ENCODE peak calls at places on chromosome 17, in seven cellular contexts. One of them, this sample, is unnamed.
A peak's percentile ranks its signal among the peaks of the same experiment; 100 is the strongest.

GRCh38 chr17:34675605-34676004 is 96.2 kb downstream of the TMEM132E start:
- DNase-seq in body of pancreas: no peak
- DNase-seq in IMR-90: no peak
- DNase-seq in sigmoid colon: no peak
- DNase-seq in adrenal gland: no peak
- DNase-seq in BJ: no peak
- DNase-seq in thoracic aorta: no peak
- DNase-seq in this sample: no peak

GRCh38 chr17:57337390-57337789 is 81.1 kb downstream of the MSI2 start:
- DNase-seq in body of pancreas: no peak
- DNase-seq in IMR-90: no peak
- DNase-seq in sigmoid colon: no peak
- DNase-seq in adrenal gland: peak; percentile 37
- DNase-seq in BJ: no peak
- DNase-seq in thoracic aorta: no peak
- DNase-seq in this sample: no peak

GRCh38 chr17:34090593-34090992 is 164.5 kb upstream of the CCL2 start:
- DNase-seq in body of pancreas: no peak
- DNase-seq in IMR-90: no peak
- DNase-seq in sigmoid colon: no peak
- DNase-seq in adrenal gland: no peak
- DNase-seq in BJ: no peak
- DNase-seq in thoracic aorta: no peak
- DNase-seq in this sample: no peak

GRCh38 chr17:47698749-47699535 is 5.0 kb downstream of the TBKBP1 start:
- DNase-seq in body of pancreas: peak; percentile 50
- DNase-seq in IMR-90: peak; percentile 29
- DNase-seq in sigmoid colon: peak; percentile 74
- DNase-seq in adrenal gland: no peak
- DNase-seq in BJ: no peak
- DNase-seq in thoracic aorta: no peak
- DNase-seq in this sample: peak; percentile 98

GRCh38 chr17:35345926-35346771 is 27.3 kb downstream of the SLFN11 start:
- DNase-seq in body of pancreas: peak; percentile 30
- DNase-seq in IMR-90: peak; percentile 53
- DNase-seq in sigmoid colon: peak; percentile 83
- DNase-seq in adrenal gland: peak; percentile 80
- DNase-seq in BJ: peak; percentile 24
- DNase-seq in thoracic aorta: peak; percentile 12
- DNase-seq in this sample: peak; percentile 69

GRCh38 chr17:13776027-13776551 is 174.4 kb upstream of the HS3ST3A1 start:
- DNase-seq in body of pancreas: no peak
- DNase-seq in IMR-90: no peak
- DNase-seq in sigmoid colon: no peak
- DNase-seq in adrenal gland: no peak
- DNase-seq in BJ: no peak
- DNase-seq in thoracic aorta: no peak
- DNase-seq in this sample: no peak

GRCh38 chr17:29959658-29960337 is 18.4 kb downstream of the EFCAB5 start:
- DNase-seq in body of pancreas: no peak
- DNase-seq in IMR-90: peak; percentile 1
- DNase-seq in sigmoid colon: no peak
- DNase-seq in adrenal gland: no peak
- DNase-seq in BJ: no peak
- DNase-seq in thoracic aorta: no peak
- DNase-seq in this sample: no peak

GRCh38 chr17:2259769-2260536 is 43.6 kb downstream of the SMG6 start:
- DNase-seq in body of pancreas: no peak
- DNase-seq in IMR-90: peak; percentile 81
- DNase-seq in sigmoid colon: peak; percentile 74
- DNase-seq in adrenal gland: no peak
- DNase-seq in BJ: no peak
- DNase-seq in thoracic aorta: no peak
- DNase-seq in this sample: no peak

GRCh38 chr17:29019475-29020181 is 13.8 kb upstream of the SEZ6 start:
- DNase-seq in body of pancreas: peak; percentile 25
- DNase-seq in IMR-90: no peak
- DNase-seq in sigmoid colon: no peak
- DNase-seq in adrenal gland: no peak
- DNase-seq in BJ: no peak
- DNase-seq in thoracic aorta: no peak
- DNase-seq in this sample: peak; percentile 88

GRCh38 chr17:28763804-28764266 is 20.0 kb downstream of the TRAF4 start:
- DNase-seq in body of pancreas: peak; percentile 84
- DNase-seq in IMR-90: peak; percentile 74
- DNase-seq in sigmoid colon: peak; percentile 88
- DNase-seq in adrenal gland: peak; percentile 83
- DNase-seq in BJ: no peak
- DNase-seq in thoracic aorta: peak; percentile 78
- DNase-seq in this sample: peak; percentile 71

GRCh38 chr17:81323083-81323369 is 27.9 kb upstream of the SLC38A10 start:
- DNase-seq in body of pancreas: no peak
- DNase-seq in IMR-90: no peak
- DNase-seq in sigmoid colon: no peak
- DNase-seq in adrenal gland: no peak
- DNase-seq in BJ: no peak
- DNase-seq in thoracic aorta: no peak
- DNase-seq in this sample: no peak
- H3K4me3 ChIP-seq in body of pancreas: no peak overlapping the region
- H3K4me3 ChIP-seq in IMR-90: no peak overlapping the region
- H3K4me3 ChIP-seq in sigmoid colon: no peak overlapping the region
- H3K4me3 ChIP-seq in adrenal gland: no peak overlapping the region
- H3K4me3 ChIP-seq in BJ: no peak overlapping the region
- H3K4me3 ChIP-seq in thoracic aorta: no peak overlapping the region
- H3K4me3 ChIP-seq in this sample: no peak overlapping the region

GRCh38 chr17:81807210-81807719 is 3.3 kb downstream of the GCGR start:
- DNase-seq in body of pancreas: no peak
- DNase-seq in IMR-90: no peak
- DNase-seq in sigmoid colon: no peak
- DNase-seq in adrenal gland: no peak
- DNase-seq in BJ: no peak
- DNase-seq in thoracic aorta: no peak
- DNase-seq in this sample: no peak

GRCh38 chr17:81809556-81809998 is 5.6 kb downstream of the GCGR start:
- DNase-seq in body of pancreas: no peak
- DNase-seq in IMR-90: no peak
- DNase-seq in sigmoid colon: no peak
- DNase-seq in adrenal gland: no peak
- DNase-seq in BJ: no peak
- DNase-seq in thoracic aorta: no peak
- DNase-seq in this sample: peak; percentile 48

GRCh38 chr17:81806461-81807209 is 2.7 kb downstream of the GCGR start:
- DNase-seq in body of pancreas: no peak
- DNase-seq in IMR-90: no peak
- DNase-seq in sigmoid colon: no peak
- DNase-seq in adrenal gland: no peak
- DNase-seq in BJ: no peak
- DNase-seq in thoracic aorta: no peak
- DNase-seq in this sample: peak; percentile 83

GRCh38 chr17:81808778-81809555 is 5.0 kb downstream of the GCGR start:
- DNase-seq in body of pancreas: no peak
- DNase-seq in IMR-90: no peak
- DNase-seq in sigmoid colon: no peak
- DNase-seq in adrenal gland: no peak
- DNase-seq in BJ: no peak
- DNase-seq in thoracic aorta: no peak
- DNase-seq in this sample: peak; percentile 72

DNA sequence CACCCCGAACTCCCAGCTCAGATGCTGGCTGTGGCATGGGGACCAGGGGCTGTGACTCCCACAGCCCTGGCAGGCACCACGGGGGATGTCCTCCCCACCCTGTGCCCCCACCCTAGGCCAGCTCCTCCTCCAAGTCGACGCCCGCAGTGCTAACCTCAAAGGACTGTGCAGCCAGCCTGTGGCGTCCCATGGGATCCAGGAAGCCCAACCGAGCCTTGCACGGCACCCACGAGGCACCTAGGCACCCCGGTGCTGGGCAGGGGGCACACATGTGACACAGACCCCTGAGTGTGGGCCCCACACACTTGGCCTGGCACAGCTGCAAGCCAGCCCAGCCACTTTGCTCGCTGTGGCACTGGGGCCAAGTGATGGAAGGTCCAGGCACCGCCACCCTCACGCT is 3.9 kb downstream of the GCGR start:
- DNase-seq in body of pancreas: no peak
- DNase-seq in IMR-90: no peak
- DNase-seq in sigmoid colon: no peak
- DNase-seq in adrenal gland: no peak
- DNase-seq in BJ: no peak
- DNase-seq in thoracic aorta: no peak
- DNase-seq in this sample: peak; percentile 51
- H3K27me3 ChIP-seq in body of pancreas: peaks cover 44% of the 10 kb centered on the region
- H3K27me3 ChIP-seq in IMR-90: peaks cover 69% of the 10 kb centered on the region
- H3K27me3 ChIP-seq in sigmoid colon: peaks cover 74% of the 10 kb centered on the region
- H3K27me3 ChIP-seq in adrenal gland: peaks cover 35% of the 10 kb centered on the region
- H3K27me3 ChIP-seq in BJ: peaks cover 27% of the 10 kb centered on the region
- H3K27me3 ChIP-seq in thoracic aorta: peaks cover 14% of the 10 kb centered on the region
- H3K27me3 ChIP-seq in this sample: peaks cover 39% of the 10 kb centered on the region

GRCh38 chr17:39703913-39704312 is 4.0 kb downstream of the ERBB2 start:
- DNase-seq in body of pancreas: no peak
- DNase-seq in IMR-90: no peak
- DNase-seq in sigmoid colon: no peak
- DNase-seq in adrenal gland: no peak
- DNase-seq in BJ: no peak
- DNase-seq in thoracic aorta: no peak
- DNase-seq in this sample: no peak

GRCh38 chr17:39700148-39700987 is 504 bp downstream of the ERBB2 start:
- DNase-seq in body of pancreas: no peak
- DNase-seq in IMR-90: peak; percentile 7
- DNase-seq in sigmoid colon: no peak
- DNase-seq in adrenal gland: no peak
- DNase-seq in BJ: no peak
- DNase-seq in thoracic aorta: no peak
- DNase-seq in this sample: peak; percentile 81

GRCh38 chr17:39702901-39703893 is 3.3 kb downstream of the ERBB2 start:
- DNase-seq in body of pancreas: no peak
- DNase-seq in IMR-90: peak; percentile 11
- DNase-seq in sigmoid colon: no peak
- DNase-seq in adrenal gland: no peak
- DNase-seq in BJ: no peak
- DNase-seq in thoracic aorta: no peak
- DNase-seq in this sample: no peak

GRCh38 chr17:39701012-39701783 is 1.3 kb downstream of the ERBB2 start:
- DNase-seq in body of pancreas: peak; percentile 67
- DNase-seq in IMR-90: no peak
- DNase-seq in sigmoid colon: no peak
- DNase-seq in adrenal gland: no peak
- DNase-seq in BJ: no peak
- DNase-seq in thoracic aorta: no peak
- DNase-seq in this sample: peak; percentile 70

GRCh38 chr17:39701784-39702422 is 2.0 kb downstream of the ERBB2 start:
- DNase-seq in body of pancreas: no peak
- DNase-seq in IMR-90: no peak
- DNase-seq in sigmoid colon: no peak
- DNase-seq in adrenal gland: no peak
- DNase-seq in BJ: no peak
- DNase-seq in thoracic aorta: no peak
- DNase-seq in this sample: no peak
- H3K4me3 ChIP-seq in body of pancreas: no peak overlapping the region
- H3K4me3 ChIP-seq in IMR-90: no peak overlapping the region
- H3K4me3 ChIP-seq in sigmoid colon: no peak overlapping the region
- H3K4me3 ChIP-seq in adrenal gland: no peak overlapping the region
- H3K4me3 ChIP-seq in BJ: no peak overlapping the region
- H3K4me3 ChIP-seq in thoracic aorta: peak overlapping the region; percentile 87
- H3K4me3 ChIP-seq in this sample: peak overlapping the region; percentile 95

GRCh38 chr17:79320331-79320730 is 245.7 kb downstream of the ENGASE start:
- DNase-seq in body of pancreas: no peak
- DNase-seq in IMR-90: no peak
- DNase-seq in sigmoid colon: no peak
- DNase-seq in adrenal gland: no peak
- DNase-seq in BJ: no peak
- DNase-seq in thoracic aorta: no peak
- DNase-seq in this sample: no peak
- H3K27me3 ChIP-seq in body of pancreas: peaks cover 2% of the 10 kb centered on the region
- H3K27me3 ChIP-seq in IMR-90: peaks cover 9% of the 10 kb centered on the region
- H3K27me3 ChIP-seq in sigmoid colon: no peaks in the 10 kb centered on the region
- H3K27me3 ChIP-seq in adrenal gland: peaks cover 8% of the 10 kb centered on the region
- H3K27me3 ChIP-seq in BJ: peaks cover 2% of the 10 kb centered on the region
- H3K27me3 ChIP-seq in thoracic aorta: no peaks in the 10 kb centered on the region
- H3K27me3 ChIP-seq in this sample: no peaks in the 10 kb centered on the region

DNA sequence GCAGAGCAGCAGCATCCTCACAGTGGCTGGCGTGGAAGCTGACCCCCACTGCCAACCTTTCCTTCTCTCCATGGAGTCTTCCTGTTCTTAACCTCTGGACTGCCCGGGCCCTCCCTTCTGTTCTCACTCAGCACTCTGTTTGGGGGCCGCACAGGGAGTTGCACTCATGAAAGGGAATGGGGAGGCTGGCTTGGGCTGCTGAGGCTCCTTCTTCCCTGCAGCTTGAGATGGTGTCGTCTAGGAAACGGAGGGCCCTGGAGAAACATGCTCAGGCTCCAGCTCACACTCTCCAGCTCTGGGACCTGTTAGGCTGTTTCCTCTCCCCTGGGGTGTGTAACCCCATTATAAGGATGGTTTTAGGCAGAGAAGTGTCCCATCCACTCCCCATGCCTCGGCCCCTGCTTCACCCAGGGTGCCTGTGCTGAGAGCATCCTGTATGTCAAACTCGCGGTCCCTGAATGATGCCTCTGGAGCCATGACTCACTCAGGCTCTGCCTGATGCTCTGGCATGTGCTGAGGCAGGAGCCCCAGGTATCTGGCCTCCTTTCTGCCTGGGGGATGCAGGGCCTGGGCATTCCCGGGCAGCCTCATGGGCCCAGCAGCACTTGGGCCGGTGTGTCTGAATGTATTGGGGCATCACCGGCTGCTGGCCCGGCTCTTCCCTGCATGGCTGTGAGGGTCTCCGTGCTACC is 18.9 kb downstream of the TMEM94 start:
- DNase-seq in body of pancreas: no peak
- DNase-seq in IMR-90: peak; percentile 38
- DNase-seq in sigmoid colon: no peak
- DNase-seq in adrenal gland: no peak
- DNase-seq in BJ: no peak
- DNase-seq in thoracic aorta: no peak
- DNase-seq in this sample: no peak
- H3K4me3 ChIP-seq in body of pancreas: no peak overlapping the region
- H3K4me3 ChIP-seq in IMR-90: no peak overlapping the region
- H3K4me3 ChIP-seq in sigmoid colon: no peak overlapping the region
- H3K4me3 ChIP-seq in adrenal gland: no peak overlapping the region
- H3K4me3 ChIP-seq in BJ: no peak overlapping the region
- H3K4me3 ChIP-seq in thoracic aorta: peak overlapping the region; percentile 40
- H3K4me3 ChIP-seq in this sample: no peak overlapping the region

DNA sequence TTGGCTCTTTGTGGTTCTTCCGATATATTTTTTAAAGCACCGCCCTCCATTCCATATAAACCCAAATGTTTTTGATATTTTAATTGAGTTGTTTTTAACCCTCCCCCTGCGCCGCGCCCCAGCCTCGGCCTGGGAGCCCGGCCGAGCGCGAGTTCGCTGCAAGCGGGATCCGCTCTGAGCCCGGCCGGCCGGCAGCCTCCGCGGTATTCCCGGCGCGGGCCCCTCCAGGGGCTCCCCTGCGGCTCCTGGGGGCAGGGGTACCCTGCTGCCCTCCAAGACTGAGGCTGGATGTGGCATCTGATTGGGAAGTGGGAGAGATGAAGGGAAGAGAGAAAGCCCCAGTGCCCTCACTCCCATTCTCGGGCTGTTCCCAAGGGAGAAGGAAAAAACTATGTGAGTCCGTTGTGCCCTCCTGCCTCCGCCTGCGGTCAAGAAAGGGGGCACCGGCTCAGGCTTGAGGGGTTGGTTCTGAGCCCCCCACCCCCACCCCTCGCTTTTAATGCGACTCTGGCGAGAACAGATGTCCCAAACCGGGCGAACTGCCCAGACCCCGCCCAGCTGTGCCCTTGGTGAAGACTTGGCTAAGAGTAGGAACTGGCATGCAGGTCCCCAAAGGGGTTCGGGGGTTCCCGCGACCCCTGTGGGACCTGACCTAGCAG is 8.6 kb downstream of the NEUROD2 start:
- DNase-seq in body of pancreas: no peak
- DNase-seq in IMR-90: no peak
- DNase-seq in sigmoid colon: no peak
- DNase-seq in adrenal gland: no peak
- DNase-seq in BJ: no peak
- DNase-seq in thoracic aorta: no peak
- DNase-seq in this sample: peak; percentile 87
- H3K27me3 ChIP-seq in body of pancreas: peaks cover 71% of the 10 kb centered on the region
- H3K27me3 ChIP-seq in IMR-90: peaks cover 96% of the 10 kb centered on the region
- H3K27me3 ChIP-seq in sigmoid colon: peaks cover 96% of the 10 kb centered on the region
- H3K27me3 ChIP-seq in adrenal gland: peaks cover 89% of the 10 kb centered on the region
- H3K27me3 ChIP-seq in BJ: peaks cover 75% of the 10 kb centered on the region
- H3K27me3 ChIP-seq in thoracic aorta: peaks cover 46% of the 10 kb centered on the region
- H3K27me3 ChIP-seq in this sample: peaks cover 99% of the 10 kb centered on the region